ENCODE peak calls at places on chromosomes 3 and 15, in nine cellular contexts. One of them, this sample, is unnamed.

GRCh38 chr15:27248251-27248650 is 277.3 kb downstream of the GABRG3 start:
- DNase-seq in colonic mucosa: no peak
- DNase-seq in coronary artery: no peak
- DNase-seq in left lung: no peak
- DNase-seq in choroid plexus epithelial cell: no peak
- DNase-seq in BE2C: no peak
- DNase-seq in cardiac muscle cell: no peak
- DNase-seq in right lobe of liver: no peak
- DNase-seq in RWPE1: no peak
- DNase-seq in this sample: no peak

GRCh38 chr15:96342611-96343528 is 12.4 kb downstream of the NR2F2 start:
- DNase-seq in colonic mucosa: peak
- DNase-seq in coronary artery: peak
- DNase-seq in left lung: no peak
- DNase-seq in choroid plexus epithelial cell: peak
- DNase-seq in BE2C: no peak
- DNase-seq in cardiac muscle cell: peak
- DNase-seq in right lobe of liver: no peak
- DNase-seq in RWPE1: no peak
- DNase-seq in this sample: no peak

GRCh38 chr3:37072892-37073291 is 79.6 kb downstream of the MLH1 start:
- DNase-seq in colonic mucosa: peak
- DNase-seq in coronary artery: no peak
- DNase-seq in left lung: no peak
- DNase-seq in choroid plexus epithelial cell: peak
- DNase-seq in BE2C: no peak
- DNase-seq in cardiac muscle cell: peak
- DNase-seq in right lobe of liver: no peak
- DNase-seq in RWPE1: no peak
- DNase-seq in this sample: no peak

GRCh38 chr3:43953375-43953774 is 262.6 kb downstream of the ABHD5 start:
- DNase-seq in colonic mucosa: no peak
- DNase-seq in coronary artery: no peak
- DNase-seq in left lung: no peak
- DNase-seq in choroid plexus epithelial cell: no peak
- DNase-seq in BE2C: no peak
- DNase-seq in cardiac muscle cell: no peak
- DNase-seq in right lobe of liver: no peak
- DNase-seq in RWPE1: no peak
- DNase-seq in this sample: no peak

GRCh38 chr3:65729553-65729952 is 309.2 kb downstream of the MAGI1 start:
- DNase-seq in colonic mucosa: peak
- DNase-seq in coronary artery: no peak
- DNase-seq in left lung: no peak
- DNase-seq in choroid plexus epithelial cell: peak
- DNase-seq in BE2C: peak
- DNase-seq in cardiac muscle cell: peak
- DNase-seq in right lobe of liver: no peak
- DNase-seq in RWPE1: no peak
- DNase-seq in this sample: no peak

GRCh38 chr3:23762214-23763039 is 43.3 kb upstream of the UBE2E1 start:
- DNase-seq in colonic mucosa: no peak
- DNase-seq in coronary artery: no peak
- DNase-seq in left lung: no peak
- DNase-seq in choroid plexus epithelial cell: no peak
- DNase-seq in BE2C: no peak
- DNase-seq in cardiac muscle cell: no peak
- DNase-seq in right lobe of liver: no peak
- DNase-seq in RWPE1: no peak
- DNase-seq in this sample: peak

GRCh38 chr15:51227967-51228783 is 110.2 kb downstream of the CYP19A1 start:
- DNase-seq in colonic mucosa: no peak
- DNase-seq in coronary artery: no peak
- DNase-seq in left lung: no peak
- DNase-seq in choroid plexus epithelial cell: peak
- DNase-seq in BE2C: peak
- DNase-seq in cardiac muscle cell: peak
- DNase-seq in right lobe of liver: no peak
- DNase-seq in RWPE1: peak
- DNase-seq in this sample: no peak

GRCh38 chr3:190321789-190322603 is at the start of gene CLDN1:
- DNase-seq in colonic mucosa: peak
- DNase-seq in coronary artery: peak
- DNase-seq in left lung: peak
- DNase-seq in choroid plexus epithelial cell: peak
- DNase-seq in BE2C: peak
- DNase-seq in cardiac muscle cell: peak
- DNase-seq in right lobe of liver: peak
- DNase-seq in RWPE1: peak
- DNase-seq in this sample: peak

GRCh38 chr3:126412841-126413692 is 18.4 kb downstream of the CFAP100 start:
- DNase-seq in colonic mucosa: no peak
- DNase-seq in coronary artery: no peak
- DNase-seq in left lung: no peak
- DNase-seq in choroid plexus epithelial cell: no peak
- DNase-seq in BE2C: no peak
- DNase-seq in cardiac muscle cell: no peak
- DNase-seq in right lobe of liver: no peak
- DNase-seq in RWPE1: no peak
- DNase-seq in this sample: no peak

GRCh38 chr3:65595222-65595996 is 443.3 kb downstream of the MAGI1 start:
- DNase-seq in colonic mucosa: no peak
- DNase-seq in coronary artery: no peak
- DNase-seq in left lung: no peak
- DNase-seq in choroid plexus epithelial cell: no peak
- DNase-seq in BE2C: no peak
- DNase-seq in cardiac muscle cell: no peak
- DNase-seq in right lobe of liver: no peak
- DNase-seq in RWPE1: no peak
- DNase-seq in this sample: no peak

GRCh38 chr3:82103241-82103640 is 341.8 kb upstream of the GBE1 start:
- DNase-seq in colonic mucosa: no peak
- DNase-seq in coronary artery: no peak
- DNase-seq in left lung: no peak
- DNase-seq in choroid plexus epithelial cell: no peak
- DNase-seq in BE2C: no peak
- DNase-seq in cardiac muscle cell: no peak
- DNase-seq in right lobe of liver: no peak
- DNase-seq in RWPE1: no peak
- DNase-seq in this sample: no peak

GRCh38 chr3:22012471-22012870 is 261.5 kb upstream of the ZNF385D start:
- DNase-seq in colonic mucosa: no peak
- DNase-seq in coronary artery: no peak
- DNase-seq in left lung: no peak
- DNase-seq in choroid plexus epithelial cell: peak
- DNase-seq in BE2C: no peak
- DNase-seq in cardiac muscle cell: no peak
- DNase-seq in right lobe of liver: no peak
- DNase-seq in RWPE1: no peak
- DNase-seq in this sample: no peak

GRCh38 chr3:100057716-100058575 is 56.4 kb downstream of the FILIP1L start:
- DNase-seq in colonic mucosa: no peak
- DNase-seq in coronary artery: no peak
- DNase-seq in left lung: no peak
- DNase-seq in choroid plexus epithelial cell: peak
- DNase-seq in BE2C: no peak
- DNase-seq in cardiac muscle cell: peak
- DNase-seq in right lobe of liver: no peak
- DNase-seq in RWPE1: no peak
- DNase-seq in this sample: no peak

GRCh38 chr3:149134560-149134959 is 5.1 kb downstream of the HPS3 start:
- DNase-seq in colonic mucosa: no peak
- DNase-seq in coronary artery: no peak
- DNase-seq in left lung: no peak
- DNase-seq in choroid plexus epithelial cell: peak
- DNase-seq in BE2C: peak
- DNase-seq in cardiac muscle cell: peak
- DNase-seq in right lobe of liver: no peak
- DNase-seq in RWPE1: no peak
- DNase-seq in this sample: no peak

GRCh38 chr3:39407773-39408492 is 1.4 kb downstream of the RPSA start:
- DNase-seq in colonic mucosa: no peak
- DNase-seq in coronary artery: no peak
- DNase-seq in left lung: no peak
- DNase-seq in choroid plexus epithelial cell: peak
- DNase-seq in BE2C: no peak
- DNase-seq in cardiac muscle cell: peak
- DNase-seq in right lobe of liver: no peak
- DNase-seq in RWPE1: no peak
- DNase-seq in this sample: no peak

GRCh38 chr3:39407259-39407629 is 724 bp downstream of the RPSA start:
- DNase-seq in colonic mucosa: no peak
- DNase-seq in coronary artery: no peak
- DNase-seq in left lung: no peak
- DNase-seq in choroid plexus epithelial cell: peak
- DNase-seq in BE2C: no peak
- DNase-seq in cardiac muscle cell: peak
- DNase-seq in right lobe of liver: no peak
- DNase-seq in RWPE1: no peak
- DNase-seq in this sample: no peak

GRCh38 chr3:39404943-39405686 is 1.4 kb upstream of the RPSA start:
- DNase-seq in colonic mucosa: no peak
- DNase-seq in coronary artery: no peak
- DNase-seq in left lung: no peak
- DNase-seq in choroid plexus epithelial cell: no peak
- DNase-seq in BE2C: no peak
- DNase-seq in cardiac muscle cell: no peak
- DNase-seq in right lobe of liver: no peak
- DNase-seq in RWPE1: no peak
- DNase-seq in this sample: no peak

GRCh38 chr3:39405687-39406367 is 693 bp upstream of the RPSA start:
- DNase-seq in colonic mucosa: no peak
- DNase-seq in coronary artery: no peak
- DNase-seq in left lung: no peak
- DNase-seq in choroid plexus epithelial cell: no peak
- DNase-seq in BE2C: no peak
- DNase-seq in cardiac muscle cell: no peak
- DNase-seq in right lobe of liver: no peak
- DNase-seq in RWPE1: no peak
- DNase-seq in this sample: no peak

GRCh38 chr3:39406368-39407258 is at the start of gene RPSA:
- DNase-seq in colonic mucosa: peak
- DNase-seq in coronary artery: peak
- DNase-seq in left lung: peak
- DNase-seq in choroid plexus epithelial cell: peak
- DNase-seq in BE2C: peak
- DNase-seq in cardiac muscle cell: peak
- DNase-seq in right lobe of liver: peak
- DNase-seq in RWPE1: peak
- DNase-seq in this sample: peak
- TF ChIP-seq CTCF in colonic mucosa: peak
- TF ChIP-seq CTCF in coronary artery: no peak
- TF ChIP-seq CTCF in left lung: peak
- TF ChIP-seq CTCF in choroid plexus epithelial cell: peak
- TF ChIP-seq CTCF in BE2C: peak
- TF ChIP-seq CTCF in cardiac muscle cell: peak
- TF ChIP-seq CTCF in right lobe of liver: peak
- TF ChIP-seq CTCF in RWPE1: peak
- TF ChIP-seq CTCF in this sample: no peak

GRCh38 chr15:55196458-55197361 is at the start of gene RSL24D1:
- DNase-seq in colonic mucosa: peak
- DNase-seq in coronary artery: peak
- DNase-seq in left lung: peak
- DNase-seq in choroid plexus epithelial cell: peak
- DNase-seq in BE2C: peak
- DNase-seq in cardiac muscle cell: peak
- DNase-seq in right lobe of liver: peak
- DNase-seq in RWPE1: peak
- DNase-seq in this sample: peak
- TF ChIP-seq CTCF in colonic mucosa: no peak
- TF ChIP-seq CTCF in coronary artery: peak
- TF ChIP-seq CTCF in left lung: no peak
- TF ChIP-seq CTCF in choroid plexus epithelial cell: peak
- TF ChIP-seq CTCF in BE2C: peak
- TF ChIP-seq CTCF in cardiac muscle cell: peak
- TF ChIP-seq CTCF in right lobe of liver: no peak
- TF ChIP-seq CTCF in RWPE1: peak
- TF ChIP-seq CTCF in this sample: no peak

GRCh38 chr3:138328341-138328740 is 1.3 kb downstream of the NME9 start:
- DNase-seq in colonic mucosa: no peak
- DNase-seq in coronary artery: no peak
- DNase-seq in left lung: no peak
- DNase-seq in choroid plexus epithelial cell: peak
- DNase-seq in BE2C: no peak
- DNase-seq in cardiac muscle cell: peak
- DNase-seq in right lobe of liver: no peak
- DNase-seq in RWPE1: no peak
- DNase-seq in this sample: no peak
- TF ChIP-seq CTCF in colonic mucosa: no peak
- TF ChIP-seq CTCF in coronary artery: no peak
- TF ChIP-seq CTCF in left lung: no peak
- TF ChIP-seq CTCF in choroid plexus epithelial cell: peak
- TF ChIP-seq CTCF in BE2C: peak
- TF ChIP-seq CTCF in cardiac muscle cell: peak
- TF ChIP-seq CTCF in right lobe of liver: no peak
- TF ChIP-seq CTCF in RWPE1: no peak
- TF ChIP-seq CTCF in this sample: no peak

GRCh38 chr3:64094713-64095079 is 71.4 kb upstream of the PSMD6 start:
- DNase-seq in colonic mucosa: no peak
- DNase-seq in coronary artery: no peak
- DNase-seq in left lung: no peak
- DNase-seq in choroid plexus epithelial cell: no peak
- DNase-seq in BE2C: no peak
- DNase-seq in cardiac muscle cell: no peak
- DNase-seq in right lobe of liver: no peak
- DNase-seq in RWPE1: no peak
- DNase-seq in this sample: no peak

GRCh38 chr3:64086479-64086878 is 63.2 kb upstream of the PSMD6 start:
- DNase-seq in colonic mucosa: no peak
- DNase-seq in coronary artery: no peak
- DNase-seq in left lung: no peak
- DNase-seq in choroid plexus epithelial cell: no peak
- DNase-seq in BE2C: no peak
- DNase-seq in cardiac muscle cell: no peak
- DNase-seq in right lobe of liver: no peak
- DNase-seq in RWPE1: no peak
- DNase-seq in this sample: no peak

GRCh38 chr3:64088408-64089136 is 65.3 kb upstream of the PSMD6 start:
- DNase-seq in colonic mucosa: no peak
- DNase-seq in coronary artery: no peak
- DNase-seq in left lung: no peak
- DNase-seq in choroid plexus epithelial cell: no peak
- DNase-seq in BE2C: no peak
- DNase-seq in cardiac muscle cell: peak
- DNase-seq in right lobe of liver: no peak
- DNase-seq in RWPE1: no peak
- DNase-seq in this sample: no peak

GRCh38 chr3:64093825-64094712 is 70.8 kb upstream of the PSMD6 start:
- DNase-seq in colonic mucosa: no peak
- DNase-seq in coronary artery: no peak
- DNase-seq in left lung: no peak
- DNase-seq in choroid plexus epithelial cell: no peak
- DNase-seq in BE2C: no peak
- DNase-seq in cardiac muscle cell: no peak
- DNase-seq in right lobe of liver: no peak
- DNase-seq in RWPE1: no peak
- DNase-seq in this sample: no peak

DNA sequence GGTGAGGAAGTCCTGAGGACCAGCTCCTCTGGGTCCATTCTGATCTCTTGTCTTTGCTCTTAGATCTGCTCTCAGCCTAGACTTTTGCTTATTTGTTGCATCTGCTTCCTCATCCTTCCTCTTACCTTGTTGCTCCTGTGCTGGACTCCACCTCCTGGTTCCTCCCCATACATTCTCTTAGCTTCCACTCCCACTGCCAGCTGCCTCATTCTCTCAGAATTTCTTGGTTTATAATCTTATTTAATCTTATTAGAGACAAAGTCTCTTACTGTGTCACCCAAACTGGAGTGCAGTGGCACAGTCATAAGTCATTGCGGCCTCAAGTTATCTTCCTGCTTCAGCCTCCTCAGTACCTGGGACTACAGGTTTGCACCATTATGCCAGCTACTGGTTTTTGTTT is 68.2 kb upstream of the PSMD6 start:
- DNase-seq in colonic mucosa: no peak
- DNase-seq in coronary artery: no peak
- DNase-seq in left lung: no peak
- DNase-seq in choroid plexus epithelial cell: no peak
- DNase-seq in BE2C: no peak
- DNase-seq in cardiac muscle cell: no peak
- DNase-seq in right lobe of liver: no peak
- DNase-seq in RWPE1: no peak
- DNase-seq in this sample: no peak
- TF ChIP-seq CTCF in colonic mucosa: no peak
- TF ChIP-seq CTCF in coronary artery: no peak
- TF ChIP-seq CTCF in left lung: no peak
- TF ChIP-seq CTCF in choroid plexus epithelial cell: no peak
- TF ChIP-seq CTCF in BE2C: no peak
- TF ChIP-seq CTCF in cardiac muscle cell: no peak
- TF ChIP-seq CTCF in right lobe of liver: no peak
- TF ChIP-seq CTCF in RWPE1: no peak
- TF ChIP-seq CTCF in this sample: no peak